ENCODE peak calls at places on chromosomes 5 and 9, in ten cellular contexts. N, H, Z, B, P, S, W, V, Q and E are unnamed samples.

GRCh38 chr5:106862450-106863193 is 808.1 kb downstream of the EFNA5 start:
- DNase-seq in N (peak), H (no peak), Z (no peak), B (no peak), P (no peak), S (no peak), W (no peak), V (no peak), Q (no peak), E (peak)

GRCh38 chr5:149583394-149583793 is 2.1 kb downstream of the ARHGEF37 start:
- DNase-seq in N (no peak), H (no peak), Z (no peak), B (no peak), P (peak), S (no peak), W (no peak), V (peak), Q (no peak), E (no peak)

GRCh38 chr9:68705636-68706578 is 867 bp downstream of the PIP5K1B start:
- DNase-seq in N (no peak), H (peak), Z (peak), B (no peak), P (no peak), S (no peak), W (peak), V (no peak), Q (no peak), E (peak)

GRCh38 chr5:165188555-165189260 is 1683.3 kb downstream of the MAT2B start:
- DNase-seq in N (no peak), H (no peak), Z (no peak), B (no peak), P (no peak), S (no peak), W (no peak), V (no peak), Q (no peak), E (no peak)

GRCh38 chr5:130035388-130035787 is 131.1 kb downstream of the CHSY3 start:
- DNase-seq in N (no peak), H (no peak), Z (no peak), B (no peak), P (no peak), S (no peak), W (no peak), V (no peak), Q (no peak), E (no peak)

GRCh38 chr5:78638423-78638822 is 10.1 kb downstream of the LHFPL2 start:
- DNase-seq in N (peak), H (peak), Z (peak), B (no peak), P (no peak), S (no peak), W (peak), V (no peak), Q (no peak), E (no peak)

GRCh38 chr5:19886123-19886921 is 101.7 kb downstream of the CDH18 start:
- DNase-seq in N (peak), H (no peak), Z (no peak), B (no peak), P (peak), S (no peak), W (peak), V (peak), Q (no peak), E (no peak)

GRCh38 chr5:88190106-88190834 is 78.4 kb downstream of the TMEM161B start:
- DNase-seq in N (no peak), H (no peak), Z (no peak), B (no peak), P (no peak), S (no peak), W (no peak), V (no peak), Q (peak), E (no peak)

GRCh38 chr5:124932791-124933600 is 186.6 kb upstream of the ZNF608 start:
- DNase-seq in N (peak), H (no peak), Z (no peak), B (no peak), P (no peak), S (no peak), W (no peak), V (peak), Q (no peak), E (peak)

GRCh38 chr5:127820910-127821553 is 117.8 kb downstream of the CCDC192 start:
- DNase-seq in N (peak), H (no peak), Z (no peak), B (no peak), P (no peak), S (no peak), W (no peak), V (no peak), Q (no peak), E (no peak)

GRCh38 chr9:90107021-90107771 is 502.4 kb downstream of the GADD45G start:
- DNase-seq in N (no peak), H (peak), Z (peak), B (no peak), P (peak), S (no peak), W (peak), V (peak), Q (no peak), E (no peak)

GRCh38 chr5:95382843-95383242 is 8.3 kb upstream of the FAM81B start:
- DNase-seq in N (no peak), H (no peak), Z (no peak), B (no peak), P (no peak), S (no peak), W (peak), V (no peak), Q (no peak), E (peak)

GRCh38 chr9:134620751-134621557 is 20.6 kb upstream of the COL5A1 start:
- DNase-seq in N (no peak), H (no peak), Z (no peak), B (no peak), P (no peak), S (peak), W (no peak), V (no peak), Q (no peak), E (no peak)

GRCh38 chr9:16640649-16641048 is 229.8 kb downstream of the BNC2 start:
- DNase-seq in N (no peak), H (no peak), Z (no peak), B (no peak), P (no peak), S (no peak), W (no peak), V (no peak), Q (no peak), E (no peak)

GRCh38 chr9:123763910-123764588 is 165.9 kb downstream of the DENND1A start:
- DNase-seq in N (peak), H (no peak), Z (no peak), B (no peak), P (no peak), S (no peak), W (no peak), V (no peak), Q (no peak), E (peak)

GRCh38 chr5:6394429-6395101 is 16.2 kb upstream of the MED10 start:
- DNase-seq in N (no peak), H (no peak), Z (no peak), B (no peak), P (no peak), S (no peak), W (no peak), V (no peak), Q (no peak), E (no peak)

GRCh38 chr5:125002727-125003598 is 256.5 kb upstream of the ZNF608 start:
- DNase-seq in N (no peak), H (no peak), Z (no peak), B (no peak), P (no peak), S (no peak), W (no peak), V (no peak), Q (no peak), E (no peak)

GRCh38 chr9:38176256-38176655 is 107.2 kb upstream of the SHB start:
- DNase-seq in N (no peak), H (no peak), Z (no peak), B (no peak), P (no peak), S (no peak), W (no peak), V (no peak), Q (no peak), E (no peak)

GRCh38 chr9:103761466-103761865 is 332.6 kb upstream of the SMC2 start:
- DNase-seq in N (no peak), H (no peak), Z (no peak), B (no peak), P (no peak), S (no peak), W (no peak), V (no peak), Q (no peak), E (no peak)

GRCh38 chr5:1542755-1543154 is 19.0 kb upstream of the LPCAT1 start:
- DNase-seq in N (no peak), H (no peak), Z (no peak), B (no peak), P (no peak), S (peak), W (no peak), V (no peak), Q (no peak), E (no peak)

GRCh38 chr5:125549322-125549871 is 803.0 kb upstream of the ZNF608 start:
- DNase-seq in N (peak), H (no peak), Z (no peak), B (no peak), P (no peak), S (no peak), W (peak), V (no peak), Q (no peak), E (peak)

GRCh38 chr5:130289132-130290088 is 385.1 kb downstream of the CHSY3 start:
- DNase-seq in N (no peak), H (no peak), Z (no peak), B (no peak), P (no peak), S (no peak), W (no peak), V (no peak), Q (no peak), E (no peak)

GRCh38 chr5:158821321-158821720 is 278.4 kb downstream of the EBF1 start:
- DNase-seq in N (no peak), H (no peak), Z (no peak), B (no peak), P (no peak), S (no peak), W (no peak), V (no peak), Q (no peak), E (no peak)

GRCh38 chr5:172659909-172660628 is 19.0 kb downstream of the NEURL1B start:
- DNase-seq in N (peak), H (peak), Z (peak), B (no peak), P (no peak), S (no peak), W (peak), V (no peak), Q (no peak), E (peak)

GRCh38 chr9:114499528-114499927 is 5.7 kb downstream of the WHRN start:
- DNase-seq in N (no peak), H (no peak), Z (no peak), B (no peak), P (no peak), S (no peak), W (peak), V (no peak), Q (no peak), E (no peak)

GRCh38 chr5:178695560-178695959 is 34.9 kb downstream of the ZNF354A start:
- DNase-seq in N (no peak), H (no peak), Z (no peak), B (no peak), P (no peak), S (no peak), W (no peak), V (no peak), Q (no peak), E (no peak)

GRCh38 chr5:119316116-119316515 is 39.7 kb upstream of the TNFAIP8 start:
- DNase-seq in N (no peak), H (no peak), Z (no peak), B (no peak), P (no peak), S (no peak), W (no peak), V (no peak), Q (no peak), E (no peak)

GRCh38 chr9:1510712-1511111 is 460.6 kb downstream of the DMRT2 start:
- DNase-seq in N (no peak), H (no peak), Z (no peak), B (no peak), P (no peak), S (no peak), W (no peak), V (no peak), Q (no peak), E (no peak)

GRCh38 chr9:81665514-81665838 is 23.9 kb downstream of the TLE1 start:
- DNase-seq in N (no peak), H (no peak), Z (no peak), B (no peak), P (no peak), S (no peak), W (peak), V (peak), Q (no peak), E (peak)

GRCh38 chr9:76441551-76442322 is 17.2 kb upstream of the GCNT1 start:
- DNase-seq in N (peak), H (no peak), Z (no peak), B (no peak), P (no peak), S (no peak), W (no peak), V (no peak), Q (no peak), E (no peak)